ENCODE peak calls at places on chromosomes 5 and 9, in ten cellular contexts. I is HFF-Myc, N is endothelial cell of umbilical vein, T is endothelial cell, F is kidney, J is pancreas, U is mucosa of descending colon, E is tibial nerve, O is GM23338, K is foreskin fibroblast. H is an unnamed sample.

GRCh38 chr5:131595088-131596033 is 39.7 kb downstream of the RAPGEF6 start:
- DNase-seq in I (no peak), N (no peak), T (no peak), F (no peak), J (no peak), U (no peak), E (no peak), O (no peak), K (no peak), H (no peak)

GRCh38 chr9:4327504-4328191 is 27.8 kb upstream of the GLIS3 start:
- DNase-seq in I (peak; percentile 53), N (peak; percentile 38), T (no peak), F (no peak), J (no peak), U (no peak), E (no peak), O (peak; percentile 49), K (peak; percentile 69), H (no peak)

GRCh38 chr5:40166757-40167156 is 513.0 kb upstream of the PTGER4 start:
- DNase-seq in I (no peak), N (no peak), T (no peak), F (no peak), J (no peak), U (no peak), E (no peak), O (no peak), K (peak; percentile 30), H (no peak)

GRCh38 chr5:64532212-64532611 is 26.4 kb downstream of the RGS7BP start:
- DNase-seq in I (no peak), N (no peak), T (no peak), F (no peak), J (no peak), U (no peak), E (no peak), O (no peak), K (no peak), H (no peak)

GRCh38 chr5:102296229-102296817 is at the start of gene SLCO4C1:
- DNase-seq in I (no peak), N (peak; percentile 18), T (peak; percentile 97), F (peak; percentile 95), J (peak; percentile 82), U (peak; percentile 93), E (peak; percentile 21), O (peak; percentile 95), K (peak; percentile 1), H (no peak)

GRCh38 chr9:2798423-2798822 is 45.5 kb downstream of the PUM3 start:
- DNase-seq in I (no peak), N (no peak), T (no peak), F (no peak), J (no peak), U (no peak), E (no peak), O (no peak), K (peak; percentile 53), H (no peak)

GRCh38 chr5:61330341-61330878 is 1.6 kb upstream of the ZSWIM6 start:
- DNase-seq in I (no peak), N (peak; percentile 67), T (peak; percentile 34), F (peak; percentile 78), J (peak; percentile 16), U (peak; percentile 77), E (no peak), O (peak; percentile 77), K (peak; percentile 63), H (no peak)

GRCh38 chr5:20656262-20656661 is 668.3 kb upstream of the CDH18 start:
- DNase-seq in I (no peak), N (no peak), T (no peak), F (no peak), J (no peak), U (no peak), E (no peak), O (no peak), K (no peak), H (no peak)

GRCh38 chr5:146731909-146732659 is 146.5 kb downstream of the PPP2R2B start:
- DNase-seq in I (peak; percentile 50), N (peak; percentile 92), T (no peak), F (no peak), J (no peak), U (no peak), E (no peak), O (peak; percentile 45), K (peak; percentile 42), H (no peak)

GRCh38 chr9:37034938-37035471 is 937 bp upstream of the PAX5 start:
- DNase-seq in I (no peak), N (no peak), T (no peak), F (no peak), J (no peak), U (no peak), E (no peak), O (peak; percentile 66), K (no peak), H (no peak)

GRCh38 chr5:34496258-34496657 is 159.9 kb upstream of the RAI14 start:
- DNase-seq in I (no peak), N (no peak), T (no peak), F (no peak), J (no peak), U (no peak), E (no peak), O (peak; percentile 62), K (peak; percentile 39), H (no peak)

GRCh38 chr5:127813633-127814171 is 110.5 kb downstream of the CCDC192 start:
- DNase-seq in I (peak; percentile 65), N (peak; percentile 83), T (no peak), F (no peak), J (no peak), U (no peak), E (no peak), O (no peak), K (peak; percentile 82), H (no peak)

GRCh38 chr5:155554500-155554899 is 540.9 kb downstream of the KIF4B start:
- DNase-seq in I (no peak), N (no peak), T (no peak), F (no peak), J (no peak), U (no peak), E (no peak), O (peak; percentile 24), K (no peak), H (no peak)

GRCh38 chr5:150946351-150946905 is 41.6 kb upstream of the ZNF300 start:
- DNase-seq in I (peak; percentile 44), N (peak; percentile 88), T (no peak), F (peak; percentile 93), J (peak; percentile 87), U (peak; percentile 52), E (peak; percentile 73), O (no peak), K (peak; percentile 89), H (no peak)

DNA sequence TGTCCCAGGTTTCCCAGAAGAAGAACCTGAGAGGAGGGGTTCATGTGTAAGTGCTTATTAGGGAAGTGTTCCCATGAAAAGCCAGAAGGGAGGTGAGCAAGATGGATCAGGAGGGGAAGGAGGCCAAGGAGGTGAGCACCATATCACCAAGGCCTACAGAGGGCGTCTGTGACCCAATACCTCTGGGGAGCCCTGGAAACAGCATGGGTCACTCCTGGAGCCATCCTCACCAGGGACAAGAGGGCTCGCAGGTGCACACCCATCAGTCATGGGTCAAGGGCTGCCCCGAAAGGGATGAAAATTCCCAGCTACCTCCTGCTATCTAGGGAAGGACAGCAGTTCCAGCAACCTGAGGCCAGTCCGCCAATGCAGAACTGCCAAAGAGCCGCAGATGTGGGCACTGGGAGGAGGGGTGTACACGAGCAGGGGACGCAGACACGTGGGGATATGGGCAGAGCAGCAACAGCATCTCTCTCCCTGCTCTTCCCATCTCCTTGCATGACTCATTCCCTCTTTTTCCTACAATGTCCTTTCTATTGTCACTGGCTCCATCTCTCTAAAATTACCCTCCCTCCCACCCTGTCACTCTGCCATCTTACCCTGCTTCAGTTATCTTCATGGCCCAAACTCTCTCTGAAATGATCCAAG is 167.6 kb upstream of the FSTL4 start:
- DNase-seq in I (no peak), N (no peak), T (no peak), F (no peak), J (no peak), U (no peak), E (no peak), O (peak; percentile 49), K (no peak), H (no peak)
- TF ChIP-seq CTCF in I (no peak), N (no peak), T (no peak), F (no peak), J (no peak), U (no peak), E (no peak), O (peak; percentile 67), K (no peak), H (peak; percentile 4)

GRCh38 chr9:128150594-128151342 is 1.5 kb downstream of the LCN2 start:
- DNase-seq in I (no peak), N (no peak), T (peak; percentile 56), F (peak; percentile 73), J (no peak), U (peak; percentile 65), E (no peak), O (peak; percentile 91), K (no peak), H (peak; percentile 16)
- TF ChIP-seq CTCF in I (peak; percentile 34), N (peak; percentile 38), T (no peak), F (no peak), J (no peak), U (no peak), E (no peak), O (peak; percentile 83), K (no peak), H (peak; percentile 12)

GRCh38 chr5:97534166-97534565 is 351.1 kb upstream of the RIOK2 start:
- DNase-seq in I (peak; percentile 75), N (peak; percentile 75), T (peak; percentile 31), F (no peak), J (no peak), U (no peak), E (peak; percentile 31), O (peak; percentile 65), K (peak; percentile 96), H (no peak)
- TF ChIP-seq CTCF in I (peak; percentile 60), N (peak; percentile 68), T (peak; percentile 54), F (peak; percentile 29), J (peak; percentile 27), U (peak; percentile 18), E (peak; percentile 16), O (peak; percentile 84), K (peak; percentile 64), H (peak; percentile 54)

GRCh38 chr5:172189693-172190296 is 1.8 kb upstream of the STK10 start:
- DNase-seq in I (no peak), N (no peak), T (no peak), F (no peak), J (no peak), U (no peak), E (no peak), O (no peak), K (no peak), H (no peak)

GRCh38 chr5:172187118-172188032 is 649 bp downstream of the STK10 start:
- DNase-seq in I (no peak), N (peak; percentile 49), T (peak; percentile 21), F (peak; percentile 90), J (peak; percentile 46), U (peak; percentile 79), E (peak; percentile 43), O (peak; percentile 68), K (peak; percentile 92), H (no peak)

GRCh38 chr5:172186114-172186695 is 1.8 kb downstream of the STK10 start:
- DNase-seq in I (no peak), N (no peak), T (no peak), F (no peak), J (no peak), U (no peak), E (no peak), O (no peak), K (no peak), H (no peak)

GRCh38 chr5:172188893-172189692 is 1.1 kb upstream of the STK10 start:
- DNase-seq in I (no peak), N (no peak), T (peak; percentile 45), F (peak; percentile 64), J (no peak), U (no peak), E (no peak), O (peak; percentile 80), K (peak; percentile 21), H (no peak)

GRCh38 chr5:172188033-172188892 is at the start of gene STK10:
- DNase-seq in I (peak; percentile 61), N (peak; percentile 91), T (peak; percentile 95), F (peak; percentile 97), J (peak; percentile 91), U (peak; percentile 95), E (peak; percentile 73), O (peak; percentile 93), K (peak; percentile 98), H (peak; percentile 80)
- TF ChIP-seq CTCF in I (peak; percentile 87), N (peak; percentile 96), T (peak; percentile 61), F (peak; percentile 88), J (peak; percentile 84), U (peak; percentile 83), E (peak; percentile 94), O (peak; percentile 96), K (peak; percentile 83), H (peak; percentile 66)

H was measured in D721Med.